ENCODE peak calls at places on chromosomes 5 and 9, in six cellular contexts. One of them, this sample, is unnamed.

GRCh38 chr9:13811876-13812275 is 502.1 kb downstream of the NFIB start:
- DNase-seq in esophagus squamous epithelium: no peak
- DNase-seq in psoas muscle: no peak
- DNase-seq in fibroblast of villous mesenchyme: no peak
- DNase-seq in foreskin fibroblast: no peak
- DNase-seq in naive thymus-derived CD4-positive, alpha-beta T cell: no peak
- DNase-seq in this sample: no peak

GRCh38 chr5:112787261-112787660 is 49.6 kb downstream of the APC start:
- DNase-seq in foreskin fibroblast: peak; percentile 44
- DNase-seq in psoas muscle: no peak
- DNase-seq in fibroblast of villous mesenchyme: peak; percentile 83
- DNase-seq in naive thymus-derived CD4-positive, alpha-beta T cell: no peak
- DNase-seq in esophagus squamous epithelium: no peak
- DNase-seq in this sample: no peak

GRCh38 chr5:75054110-75054930 is 2.0 kb upstream of the GCNT4 start:
- DNase-seq in fibroblast of villous mesenchyme: peak; percentile 70
- DNase-seq in foreskin fibroblast: no peak
- DNase-seq in psoas muscle: peak; percentile 62
- DNase-seq in esophagus squamous epithelium: no peak
- DNase-seq in naive thymus-derived CD4-positive, alpha-beta T cell: no peak
- DNase-seq in this sample: no peak

GRCh38 chr9:133379153-133380086 is 3.3 kb downstream of the STKLD1 start:
- DNase-seq in psoas muscle: no peak
- DNase-seq in esophagus squamous epithelium: no peak
- DNase-seq in foreskin fibroblast: no peak
- DNase-seq in fibroblast of villous mesenchyme: no peak
- DNase-seq in naive thymus-derived CD4-positive, alpha-beta T cell: no peak
- DNase-seq in this sample: no peak

GRCh38 chr9:87958591-87958990 is 15.7 kb downstream of the CDK20 start:
- DNase-seq in naive thymus-derived CD4-positive, alpha-beta T cell: no peak
- DNase-seq in foreskin fibroblast: no peak
- DNase-seq in psoas muscle: no peak
- DNase-seq in esophagus squamous epithelium: no peak
- DNase-seq in fibroblast of villous mesenchyme: no peak
- DNase-seq in this sample: no peak

GRCh38 chr5:132497488-132497997 is 7.0 kb upstream of the IRF1 start:
- DNase-seq in naive thymus-derived CD4-positive, alpha-beta T cell: peak; percentile 12
- DNase-seq in fibroblast of villous mesenchyme: peak; percentile 94
- DNase-seq in esophagus squamous epithelium: no peak
- DNase-seq in foreskin fibroblast: peak; percentile 97
- DNase-seq in psoas muscle: peak; percentile 84
- DNase-seq in this sample: peak; percentile 81

GRCh38 chr5:160180931-160181330 is 48.4 kb upstream of the FABP6 start:
- DNase-seq in fibroblast of villous mesenchyme: no peak
- DNase-seq in esophagus squamous epithelium: no peak
- DNase-seq in foreskin fibroblast: no peak
- DNase-seq in psoas muscle: no peak
- DNase-seq in naive thymus-derived CD4-positive, alpha-beta T cell: no peak
- DNase-seq in this sample: no peak

GRCh38 chr9:126317513-126317912 is 9.1 kb upstream of the MVB12B start:
- DNase-seq in foreskin fibroblast: peak; percentile 14
- DNase-seq in psoas muscle: peak; percentile 65
- DNase-seq in naive thymus-derived CD4-positive, alpha-beta T cell: no peak
- DNase-seq in fibroblast of villous mesenchyme: no peak
- DNase-seq in esophagus squamous epithelium: no peak
- DNase-seq in this sample: no peak

GRCh38 chr5:163649522-163649921 is 144.1 kb downstream of the MAT2B start:
- DNase-seq in psoas muscle: no peak
- DNase-seq in foreskin fibroblast: peak; percentile 41
- DNase-seq in fibroblast of villous mesenchyme: peak; percentile 97
- DNase-seq in esophagus squamous epithelium: no peak
- DNase-seq in naive thymus-derived CD4-positive, alpha-beta T cell: no peak
- DNase-seq in this sample: no peak

GRCh38 chr5:96781031-96781733 is 26.6 kb downstream of the ERAP1 start:
- DNase-seq in naive thymus-derived CD4-positive, alpha-beta T cell: no peak
- DNase-seq in foreskin fibroblast: peak; percentile 62
- DNase-seq in psoas muscle: no peak
- DNase-seq in esophagus squamous epithelium: no peak
- DNase-seq in fibroblast of villous mesenchyme: peak; percentile 83
- DNase-seq in this sample: no peak

GRCh38 chr5:55303238-55303690 is 4.2 kb downstream of the DHX29 start:
- DNase-seq in fibroblast of villous mesenchyme: peak; percentile 93
- DNase-seq in esophagus squamous epithelium: no peak
- DNase-seq in psoas muscle: no peak
- DNase-seq in foreskin fibroblast: peak; percentile 86
- DNase-seq in naive thymus-derived CD4-positive, alpha-beta T cell: no peak
- DNase-seq in this sample: no peak

GRCh38 chr9:117763314-117763713 is 59.1 kb downstream of the TLR4 start:
- DNase-seq in foreskin fibroblast: peak; percentile 78
- DNase-seq in esophagus squamous epithelium: no peak
- DNase-seq in psoas muscle: no peak
- DNase-seq in naive thymus-derived CD4-positive, alpha-beta T cell: no peak
- DNase-seq in fibroblast of villous mesenchyme: peak; percentile 34
- DNase-seq in this sample: no peak

GRCh38 chr9:92666236-92666635 is 3.7 kb downstream of the IPPK start:
- DNase-seq in psoas muscle: peak; percentile 37
- DNase-seq in foreskin fibroblast: no peak
- DNase-seq in naive thymus-derived CD4-positive, alpha-beta T cell: no peak
- DNase-seq in fibroblast of villous mesenchyme: no peak
- DNase-seq in esophagus squamous epithelium: no peak
- DNase-seq in this sample: no peak

GRCh38 chr9:92663951-92664350 is 6.0 kb downstream of the IPPK start:
- DNase-seq in fibroblast of villous mesenchyme: no peak
- DNase-seq in esophagus squamous epithelium: no peak
- DNase-seq in naive thymus-derived CD4-positive, alpha-beta T cell: no peak
- DNase-seq in psoas muscle: peak; percentile 40
- DNase-seq in foreskin fibroblast: no peak
- DNase-seq in this sample: no peak

GRCh38 chr9:92666912-92667532 is 2.9 kb downstream of the IPPK start:
- DNase-seq in esophagus squamous epithelium: no peak
- DNase-seq in psoas muscle: peak; percentile 17
- DNase-seq in foreskin fibroblast: no peak
- DNase-seq in fibroblast of villous mesenchyme: no peak
- DNase-seq in naive thymus-derived CD4-positive, alpha-beta T cell: no peak
- DNase-seq in this sample: no peak

GRCh38 chr9:92664394-92665152 is 5.4 kb downstream of the IPPK start:
- DNase-seq in foreskin fibroblast: no peak
- DNase-seq in esophagus squamous epithelium: no peak
- DNase-seq in naive thymus-derived CD4-positive, alpha-beta T cell: peak; percentile 33
- DNase-seq in psoas muscle: peak; percentile 32
- DNase-seq in fibroblast of villous mesenchyme: no peak
- DNase-seq in this sample: no peak

DNA sequence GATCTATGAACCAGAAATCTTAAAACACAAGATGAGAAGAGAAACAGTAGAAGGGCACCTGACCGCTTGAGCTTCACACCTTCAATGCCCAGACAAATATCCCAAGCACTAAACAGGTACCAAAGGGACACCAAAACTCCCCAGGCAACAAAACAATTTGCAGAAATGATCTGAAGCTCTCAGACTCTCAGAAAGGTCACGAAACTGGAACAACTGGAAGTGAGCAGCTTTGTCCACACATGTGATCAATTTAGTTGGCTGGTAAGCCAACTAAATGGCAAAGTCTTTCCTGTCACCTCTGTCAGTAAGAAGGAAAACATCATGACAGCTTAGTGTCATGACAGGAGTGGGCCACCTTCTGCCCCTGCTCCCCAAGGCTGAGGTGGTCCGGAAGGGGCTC is 4.1 kb downstream of the IPPK start:
- DNase-seq in naive thymus-derived CD4-positive, alpha-beta T cell: no peak
- DNase-seq in fibroblast of villous mesenchyme: no peak
- DNase-seq in foreskin fibroblast: peak; percentile 26
- DNase-seq in psoas muscle: no peak
- DNase-seq in esophagus squamous epithelium: no peak
- DNase-seq in this sample: no peak
- H3K4me3 ChIP-seq in naive thymus-derived CD4-positive, alpha-beta T cell: no peak overlapping the region
- H3K4me3 ChIP-seq in fibroblast of villous mesenchyme: no peak overlapping the region
- H3K4me3 ChIP-seq in foreskin fibroblast: no peak overlapping the region
- H3K4me3 ChIP-seq in psoas muscle: no peak overlapping the region
- H3K4me3 ChIP-seq in esophagus squamous epithelium: no peak overlapping the region
- H3K4me3 ChIP-seq in this sample: no peak overlapping the region

GRCh38 chr9:79798450-79798849 is 226.7 kb downstream of the TLE4 start:
- DNase-seq in fibroblast of villous mesenchyme: no peak
- DNase-seq in naive thymus-derived CD4-positive, alpha-beta T cell: no peak
- DNase-seq in esophagus squamous epithelium: no peak
- DNase-seq in psoas muscle: no peak
- DNase-seq in foreskin fibroblast: no peak
- DNase-seq in this sample: no peak

GRCh38 chr9:79801459-79801858 is 229.7 kb downstream of the TLE4 start:
- DNase-seq in esophagus squamous epithelium: no peak
- DNase-seq in psoas muscle: no peak
- DNase-seq in fibroblast of villous mesenchyme: no peak
- DNase-seq in foreskin fibroblast: no peak
- DNase-seq in naive thymus-derived CD4-positive, alpha-beta T cell: no peak
- DNase-seq in this sample: no peak

GRCh38 chr9:79800578-79800977 is 228.8 kb downstream of the TLE4 start:
- DNase-seq in foreskin fibroblast: peak; percentile 55
- DNase-seq in naive thymus-derived CD4-positive, alpha-beta T cell: no peak
- DNase-seq in psoas muscle: no peak
- DNase-seq in fibroblast of villous mesenchyme: peak; percentile 12
- DNase-seq in esophagus squamous epithelium: no peak
- DNase-seq in this sample: no peak

GRCh38 chr9:79799691-79800345 is 228.1 kb downstream of the TLE4 start:
- DNase-seq in psoas muscle: no peak
- DNase-seq in naive thymus-derived CD4-positive, alpha-beta T cell: no peak
- DNase-seq in foreskin fibroblast: no peak
- DNase-seq in esophagus squamous epithelium: no peak
- DNase-seq in fibroblast of villous mesenchyme: peak; percentile 12
- DNase-seq in this sample: no peak

DNA sequence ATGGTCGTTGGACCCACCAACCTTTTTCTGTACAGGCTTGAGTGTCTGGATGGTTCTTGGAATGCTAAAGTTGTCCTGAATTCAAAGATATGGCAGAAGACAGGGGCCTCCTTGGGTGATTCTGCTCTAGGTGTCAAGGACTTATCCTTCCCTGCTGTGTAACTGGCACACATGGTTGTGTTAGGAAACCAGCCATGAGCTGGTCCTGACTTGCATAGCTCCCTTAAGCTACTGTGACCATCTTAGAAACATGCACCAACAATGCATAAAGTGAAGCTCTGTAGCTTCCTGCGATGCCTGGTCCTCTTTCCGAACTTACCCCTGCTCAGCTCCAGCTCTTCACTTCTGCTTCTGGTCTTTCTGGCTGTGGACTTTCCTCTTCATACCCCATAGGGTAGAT is 224.6 kb downstream of the TLE4 start:
- DNase-seq in foreskin fibroblast: peak; percentile 36
- DNase-seq in esophagus squamous epithelium: no peak
- DNase-seq in naive thymus-derived CD4-positive, alpha-beta T cell: no peak
- DNase-seq in fibroblast of villous mesenchyme: no peak
- DNase-seq in psoas muscle: no peak
- DNase-seq in this sample: no peak
- H3K4me3 ChIP-seq in foreskin fibroblast: no peak overlapping the region
- H3K4me3 ChIP-seq in esophagus squamous epithelium: no peak overlapping the region
- H3K4me3 ChIP-seq in naive thymus-derived CD4-positive, alpha-beta T cell: no peak overlapping the region
- H3K4me3 ChIP-seq in fibroblast of villous mesenchyme: no peak overlapping the region
- H3K4me3 ChIP-seq in psoas muscle: no peak overlapping the region
- H3K4me3 ChIP-seq in this sample: no peak overlapping the region

GRCh38 chr9:109013678-109014145 is 413 bp upstream of the CTNNAL1 start:
- DNase-seq in naive thymus-derived CD4-positive, alpha-beta T cell: no peak
- DNase-seq in foreskin fibroblast: peak; percentile 84
- DNase-seq in psoas muscle: no peak
- DNase-seq in esophagus squamous epithelium: no peak
- DNase-seq in fibroblast of villous mesenchyme: no peak
- DNase-seq in this sample: no peak

GRCh38 chr9:109012876-109013677 is at the start of gene CTNNAL1:
- DNase-seq in fibroblast of villous mesenchyme: peak; percentile 88
- DNase-seq in esophagus squamous epithelium: peak; percentile 46
- DNase-seq in naive thymus-derived CD4-positive, alpha-beta T cell: peak; percentile 86
- DNase-seq in foreskin fibroblast: peak; percentile 96
- DNase-seq in psoas muscle: peak; percentile 96
- DNase-seq in this sample: peak; percentile 98

GRCh38 chr9:109015026-109015280 is 1.7 kb upstream of the CTNNAL1 start:
- DNase-seq in foreskin fibroblast: no peak
- DNase-seq in fibroblast of villous mesenchyme: no peak
- DNase-seq in naive thymus-derived CD4-positive, alpha-beta T cell: no peak
- DNase-seq in psoas muscle: no peak
- DNase-seq in esophagus squamous epithelium: no peak
- DNase-seq in this sample: no peak

GRCh38 chr9:109016132-109016531 is 2.8 kb upstream of the CTNNAL1 start:
- DNase-seq in fibroblast of villous mesenchyme: no peak
- DNase-seq in foreskin fibroblast: no peak
- DNase-seq in psoas muscle: no peak
- DNase-seq in naive thymus-derived CD4-positive, alpha-beta T cell: no peak
- DNase-seq in esophagus squamous epithelium: no peak
- DNase-seq in this sample: no peak

DNA sequence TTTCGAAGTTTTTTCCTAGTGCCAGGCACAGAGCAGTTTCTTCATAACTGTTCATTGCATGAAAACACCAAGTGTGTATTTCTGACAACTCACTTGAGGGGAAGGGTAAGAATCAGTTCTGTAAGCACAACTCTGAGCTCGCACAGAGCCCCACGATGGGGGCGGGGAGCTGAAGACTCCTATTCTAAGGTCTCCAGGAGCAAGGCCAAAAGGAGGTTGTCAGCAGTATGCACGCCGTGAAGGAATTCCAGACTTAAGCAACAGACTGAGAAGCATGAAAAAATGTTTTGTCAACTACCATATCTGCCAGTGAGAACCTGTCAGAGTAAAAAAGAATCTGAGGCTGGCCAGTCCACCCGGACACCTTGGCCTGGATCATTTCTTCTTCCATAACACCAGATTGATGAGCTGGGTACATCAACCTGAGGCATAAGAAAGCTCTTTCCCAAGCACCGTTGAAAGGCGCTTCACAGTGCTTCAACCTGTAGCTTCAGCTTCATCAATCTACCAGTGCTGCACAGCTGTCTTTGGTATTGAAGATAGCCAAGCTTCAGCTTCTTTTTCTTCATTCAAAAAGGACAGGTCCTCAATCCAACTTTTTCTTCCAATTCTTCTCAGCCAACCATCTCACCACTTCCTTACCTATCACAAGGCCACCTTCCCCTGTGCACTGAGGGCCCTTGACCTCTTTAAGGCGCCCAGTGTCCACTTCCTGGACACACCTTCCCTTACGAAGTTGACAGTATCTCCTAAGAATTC is 1.1 kb upstream of the CTNNAL1 start:
- DNase-seq in naive thymus-derived CD4-positive, alpha-beta T cell: no peak
- DNase-seq in fibroblast of villous mesenchyme: peak; percentile 70
- DNase-seq in foreskin fibroblast: peak; percentile 66
- DNase-seq in esophagus squamous epithelium: no peak
- DNase-seq in psoas muscle: no peak
- DNase-seq in this sample: peak; percentile 20
- H3K4me3 ChIP-seq in naive thymus-derived CD4-positive, alpha-beta T cell: no peak overlapping the region
- H3K4me3 ChIP-seq in fibroblast of villous mesenchyme: peak overlapping the region; percentile 59
- H3K4me3 ChIP-seq in foreskin fibroblast: peak overlapping the region; percentile 72
- H3K4me3 ChIP-seq in esophagus squamous epithelium: no peak overlapping the region
- H3K4me3 ChIP-seq in psoas muscle: peak overlapping the region; percentile 93
- H3K4me3 ChIP-seq in this sample: peak overlapping the region; percentile 92

DNA sequence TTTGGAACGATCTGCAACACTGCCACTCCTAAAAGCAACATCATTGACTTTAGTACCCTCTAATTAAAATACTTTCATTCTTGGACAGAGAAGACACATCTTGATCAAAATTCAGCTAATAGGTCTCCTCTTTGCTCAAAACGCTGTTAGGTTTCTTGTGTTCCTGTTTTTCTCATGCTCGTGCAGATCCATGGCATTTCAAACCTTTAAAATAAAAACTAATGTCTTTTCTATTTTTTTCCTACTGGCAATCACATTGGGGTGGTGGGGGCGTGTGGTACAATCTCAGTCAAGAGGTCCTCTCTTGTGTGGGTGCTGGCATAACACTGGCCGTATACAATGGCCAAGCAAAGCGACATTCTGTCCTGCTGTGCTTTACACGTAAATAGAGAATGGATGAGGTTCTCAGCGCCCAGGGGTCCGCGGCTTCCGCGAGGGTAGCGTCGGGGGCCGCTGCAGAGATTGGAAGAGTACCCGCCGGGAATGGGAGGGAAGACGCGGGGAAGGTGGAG is 313 bp upstream of the GPR150 start:
- DNase-seq in fibroblast of villous mesenchyme: no peak
- DNase-seq in foreskin fibroblast: no peak
- DNase-seq in naive thymus-derived CD4-positive, alpha-beta T cell: no peak
- DNase-seq in psoas muscle: no peak
- DNase-seq in esophagus squamous epithelium: no peak
- DNase-seq in this sample: no peak
- H3K4me3 ChIP-seq in fibroblast of villous mesenchyme: peak overlapping the region; percentile 63
- H3K4me3 ChIP-seq in foreskin fibroblast: peak overlapping the region; percentile 54
- H3K4me3 ChIP-seq in naive thymus-derived CD4-positive, alpha-beta T cell: peak overlapping the region; percentile 75
- H3K4me3 ChIP-seq in psoas muscle: peak overlapping the region; percentile 72
- H3K4me3 ChIP-seq in esophagus squamous epithelium: peak overlapping the region; percentile 47
- H3K4me3 ChIP-seq in this sample: peak overlapping the region; percentile 47